ENCODE peak calls at places on chromosomes 3 and 15, in nine cellular contexts. Y is progenitor cell of endocrine pancreas; Z is neuronal stem cell; M is mesothelial cell of epicardium; J is CD8-positive, alpha-beta memory T cell; W is activated gamma-delta T cell treated with Interleukin-2 at 50 U/mL for 16 hours; Q is HAP-1; H is kidney glomerular epithelial cell; K is HTR-8/SVneo. G is an unnamed sample.

GRCh38 chr3:57758686-57759085 is 2.6 kb downstream of the SLMAP start:
- DNase-seq in Y (no peak), Z (no peak), M (no peak), J (no peak), W (no peak), Q (no peak), H (no peak), K (no peak), G (no peak)

GRCh38 chr3:122690096-122690495 is 9.5 kb downstream of the PARP14 start:
- DNase-seq in Y (no peak), Z (no peak), M (no peak), J (no peak), W (no peak), Q (no peak), H (no peak), K (no peak), G (no peak)

GRCh38 chr15:77721963-77722362 is 89.3 kb upstream of the LINGO1 start:
- DNase-seq in Y (no peak), Z (no peak), M (no peak), J (no peak), W (no peak), Q (no peak), H (no peak), K (no peak), G (no peak)

GRCh38 chr3:142981108-142981507 is 17.6 kb upstream of the PAQR9 start:
- DNase-seq in Y (no peak), Z (no peak), M (no peak), J (no peak), W (no peak), Q (no peak), H (no peak), K (no peak), G (no peak)

GRCh38 chr15:59160880-59161593 is 45.6 kb upstream of the LDHAL6B start:
- DNase-seq in Y (no peak), Z (no peak), M (no peak), J (no peak), W (no peak), Q (peak; percentile 49), H (no peak), K (no peak), G (peak; percentile 29)

GRCh38 chr15:26038693-26039092 is 175.6 kb upstream of the ATP10A start:
- DNase-seq in Y (no peak), Z (no peak), M (no peak), J (no peak), W (no peak), Q (no peak), H (no peak), K (no peak), G (no peak)

GRCh38 chr15:92158426-92158825 is 235.3 kb upstream of the ST8SIA2 start:
- DNase-seq in Y (no peak), Z (no peak), M (no peak), J (no peak), W (peak; percentile 9), Q (no peak), H (peak; percentile 25), K (no peak), G (no peak)

GRCh38 chr3:171184372-171184771 is 157.9 kb upstream of the SLC2A2 start:
- DNase-seq in Y (no peak), Z (no peak), M (no peak), J (no peak), W (no peak), Q (no peak), H (no peak), K (no peak), G (no peak)

GRCh38 chr15:59278120-59278519 is 71.5 kb downstream of the LDHAL6B start:
- DNase-seq in Y (no peak), Z (no peak), M (no peak), J (no peak), W (no peak), Q (no peak), H (no peak), K (no peak), G (peak; percentile 76)

GRCh38 chr3:49826016-49826415 is 12.3 kb upstream of the UBA7 start:
- DNase-seq in Y (no peak), Z (no peak), M (no peak), J (no peak), W (no peak), Q (no peak), H (no peak), K (no peak), G (no peak)

G was measured in fibroblast of pulmonary artery.